ENCODE peak calls at places on chromosomes 5 and 9, in eight cellular contexts. One of them, this sample, is unnamed.

GRCh38 chr5:76403713-76403962 is 553 bp downstream of the IQGAP2 start:
- DNase-seq in GM12891: no peak
- DNase-seq in lung microvascular endothelial cell: peak; percentile 28
- DNase-seq in activated CD8-positive, alpha-beta T cell treated with anti-CD3 and anti-CD28 coated beads, Interleukin-2, amount 10 ng/mL, durations not matched to agents 7 days and 5 days: no peak
- DNase-seq in left ventricle myocardium superior: no peak
- DNase-seq in nephron progenitor cell: no peak
- DNase-seq in posterior vena cava: no peak
- DNase-seq in RCC 7860: no peak
- DNase-seq in this sample: no peak

GRCh38 chr9:107856633-107857032 is 367.1 kb upstream of the KLF4 start:
- DNase-seq in GM12891: no peak
- DNase-seq in lung microvascular endothelial cell: peak; percentile 2
- DNase-seq in activated CD8-positive, alpha-beta T cell treated with anti-CD3 and anti-CD28 coated beads, Interleukin-2, amount 10 ng/mL, durations not matched to agents 7 days and 5 days: no peak
- DNase-seq in left ventricle myocardium superior: no peak
- DNase-seq in nephron progenitor cell: no peak
- DNase-seq in posterior vena cava: no peak
- DNase-seq in RCC 7860: no peak
- DNase-seq in this sample: no peak

GRCh38 chr5:129971684-129972083 is 67.4 kb downstream of the CHSY3 start:
- DNase-seq in GM12891: no peak
- DNase-seq in lung microvascular endothelial cell: no peak
- DNase-seq in activated CD8-positive, alpha-beta T cell treated with anti-CD3 and anti-CD28 coated beads, Interleukin-2, amount 10 ng/mL, durations not matched to agents 7 days and 5 days: no peak
- DNase-seq in left ventricle myocardium superior: no peak
- DNase-seq in nephron progenitor cell: no peak
- DNase-seq in posterior vena cava: no peak
- DNase-seq in RCC 7860: no peak
- DNase-seq in this sample: no peak

GRCh38 chr5:148760945-148761638 is 65.3 kb upstream of the ADRB2 start:
- DNase-seq in GM12891: no peak
- DNase-seq in lung microvascular endothelial cell: no peak
- DNase-seq in activated CD8-positive, alpha-beta T cell treated with anti-CD3 and anti-CD28 coated beads, Interleukin-2, amount 10 ng/mL, durations not matched to agents 7 days and 5 days: peak; percentile 28
- DNase-seq in left ventricle myocardium superior: no peak
- DNase-seq in nephron progenitor cell: no peak
- DNase-seq in posterior vena cava: no peak
- DNase-seq in RCC 7860: no peak
- DNase-seq in this sample: no peak

GRCh38 chr9:27785714-27786100 is 212.4 kb upstream of the C9orf72 start:
- DNase-seq in GM12891: no peak
- DNase-seq in lung microvascular endothelial cell: no peak
- DNase-seq in activated CD8-positive, alpha-beta T cell treated with anti-CD3 and anti-CD28 coated beads, Interleukin-2, amount 10 ng/mL, durations not matched to agents 7 days and 5 days: no peak
- DNase-seq in left ventricle myocardium superior: no peak
- DNase-seq in nephron progenitor cell: no peak
- DNase-seq in posterior vena cava: no peak
- DNase-seq in RCC 7860: peak; percentile 16
- DNase-seq in this sample: no peak

GRCh38 chr5:139844472-139845145 is 49.0 kb downstream of the PSD2 start:
- DNase-seq in GM12891: peak; percentile 61
- DNase-seq in lung microvascular endothelial cell: peak; percentile 83
- DNase-seq in activated CD8-positive, alpha-beta T cell treated with anti-CD3 and anti-CD28 coated beads, Interleukin-2, amount 10 ng/mL, durations not matched to agents 7 days and 5 days: peak; percentile 81
- DNase-seq in left ventricle myocardium superior: peak; percentile 81
- DNase-seq in nephron progenitor cell: peak; percentile 86
- DNase-seq in posterior vena cava: peak; percentile 91
- DNase-seq in RCC 7860: peak; percentile 63
- DNase-seq in this sample: peak; percentile 17

GRCh38 chr9:33737811-33738606 is 57.4 kb upstream of the PRSS3 start:
- DNase-seq in GM12891: no peak
- DNase-seq in lung microvascular endothelial cell: peak; percentile 73
- DNase-seq in activated CD8-positive, alpha-beta T cell treated with anti-CD3 and anti-CD28 coated beads, Interleukin-2, amount 10 ng/mL, durations not matched to agents 7 days and 5 days: peak; percentile 56
- DNase-seq in left ventricle myocardium superior: peak; percentile 36
- DNase-seq in nephron progenitor cell: peak; percentile 45
- DNase-seq in posterior vena cava: no peak
- DNase-seq in RCC 7860: peak; percentile 40
- DNase-seq in this sample: peak; percentile 43

GRCh38 chr5:110784901-110785300 is 46.1 kb downstream of the SLC25A46 start:
- DNase-seq in GM12891: no peak
- DNase-seq in lung microvascular endothelial cell: no peak
- DNase-seq in activated CD8-positive, alpha-beta T cell treated with anti-CD3 and anti-CD28 coated beads, Interleukin-2, amount 10 ng/mL, durations not matched to agents 7 days and 5 days: no peak
- DNase-seq in left ventricle myocardium superior: no peak
- DNase-seq in nephron progenitor cell: no peak
- DNase-seq in posterior vena cava: no peak
- DNase-seq in RCC 7860: no peak
- DNase-seq in this sample: no peak

GRCh38 chr5:165201364-165202143 is 1696.1 kb downstream of the MAT2B start:
- DNase-seq in GM12891: no peak
- DNase-seq in lung microvascular endothelial cell: no peak
- DNase-seq in activated CD8-positive, alpha-beta T cell treated with anti-CD3 and anti-CD28 coated beads, Interleukin-2, amount 10 ng/mL, durations not matched to agents 7 days and 5 days: no peak
- DNase-seq in left ventricle myocardium superior: no peak
- DNase-seq in nephron progenitor cell: no peak
- DNase-seq in posterior vena cava: no peak
- DNase-seq in RCC 7860: no peak
- DNase-seq in this sample: no peak

GRCh38 chr5:44935262-44935661 is 126.5 kb downstream of the MRPS30 start:
- DNase-seq in GM12891: no peak
- DNase-seq in lung microvascular endothelial cell: no peak
- DNase-seq in activated CD8-positive, alpha-beta T cell treated with anti-CD3 and anti-CD28 coated beads, Interleukin-2, amount 10 ng/mL, durations not matched to agents 7 days and 5 days: no peak
- DNase-seq in left ventricle myocardium superior: no peak
- DNase-seq in nephron progenitor cell: no peak
- DNase-seq in posterior vena cava: no peak
- DNase-seq in RCC 7860: no peak
- DNase-seq in this sample: no peak

GRCh38 chr5:179142434-179143198 is 82.4 kb downstream of the ZNF354C start:
- DNase-seq in GM12891: no peak
- DNase-seq in lung microvascular endothelial cell: no peak
- DNase-seq in activated CD8-positive, alpha-beta T cell treated with anti-CD3 and anti-CD28 coated beads, Interleukin-2, amount 10 ng/mL, durations not matched to agents 7 days and 5 days: peak; percentile 46
- DNase-seq in left ventricle myocardium superior: no peak
- DNase-seq in nephron progenitor cell: no peak
- DNase-seq in posterior vena cava: no peak
- DNase-seq in RCC 7860: peak; percentile 71
- DNase-seq in this sample: no peak

This sample was measured in amniotic stem cell.